ENCODE peak calls at places on chromosomes 6 and 20, in four cellular contexts. R is tibial artery, Q is erythroblast, S is SJSA1. A is an unnamed sample.

GRCh38 chr20:15320941-15321340 is 983.5 kb upstream of the FLRT3 start:
- DNase-seq in R (no peak), Q (no peak), S (no peak), A (no peak)

GRCh38 chr6:51024126-51024525 is 205.5 kb downstream of the TFAP2B start:
- DNase-seq in R (no peak), Q (no peak), S (no peak), A (no peak)

GRCh38 chr6:137850816-137851602 is 16.1 kb upstream of the TNFAIP3 start:
- DNase-seq in Q (peak; percentile 93), S (no peak), R (no peak), A (no peak)

GRCh38 chr20:62433655-62434054 is 6.3 kb upstream of the RBBP8NL start:
- DNase-seq in R (no peak), Q (no peak), S (no peak), A (no peak)

GRCh38 chr6:11911535-11911934 is 100.6 kb upstream of the HIVEP1 start:
- DNase-seq in S (no peak), R (no peak), Q (no peak), A (no peak)

GRCh38 chr6:170231496-170232185 is 59.2 kb downstream of the DLL1 start:
- DNase-seq in R (no peak), Q (no peak), S (no peak), A (no peak)

GRCh38 chr20:38414769-38415450 is 20.2 kb downstream of the SNHG17 start:
- DNase-seq in Q (no peak), R (no peak), S (no peak), A (peak; percentile 41)

GRCh38 chr6:104771258-104771832 is 88.4 kb downstream of the HACE1 start:
- DNase-seq in R (no peak), Q (peak; percentile 16), S (no peak), A (no peak)

GRCh38 chr6:111980168-111980567 is 73.7 kb upstream of the CCN6 start:
- DNase-seq in Q (no peak), R (no peak), S (no peak), A (no peak)

GRCh38 chr6:134293659-134294161 is 24.2 kb downstream of the SGK1 start:
- DNase-seq in R (no peak), S (no peak), Q (peak; percentile 66), A (no peak)

GRCh38 chr6:92715991-92716390 is 703.4 kb downstream of the EPHA7 start:
- DNase-seq in R (no peak), Q (no peak), S (no peak), A (no peak)

GRCh38 chr20:38872036-38872435 is 54.2 kb upstream of the FAM83D start:
- DNase-seq in Q (no peak), R (peak; percentile 23), S (no peak), A (peak; percentile 72)

GRCh38 chr20:15252289-15252688 is 914.9 kb upstream of the FLRT3 start:
- DNase-seq in S (no peak), Q (no peak), R (no peak), A (no peak)

GRCh38 chr6:112933947-112934346 is 586.8 kb downstream of the RFPL4B start:
- DNase-seq in Q (no peak), S (no peak), R (no peak), A (no peak)

GRCh38 chr20:58399926-58400325 is 10.9 kb downstream of the VAPB start:
- DNase-seq in R (no peak), S (no peak), Q (no peak), A (no peak)

GRCh38 chr6:85792278-85792677 is 149.6 kb upstream of the SYNCRIP start:
- DNase-seq in R (no peak), Q (no peak), S (no peak), A (no peak)

GRCh38 chr20:59560588-59561227 is 43.6 kb upstream of the PHACTR3 start:
- DNase-seq in Q (no peak), R (no peak), S (no peak), A (peak; percentile 72)

GRCh38 chr6:74366634-74367033 is 670.6 kb downstream of the CD109 start:
- DNase-seq in R (no peak), Q (no peak), S (no peak), A (no peak)

GRCh38 chr6:74871757-74872156 is 334.1 kb downstream of the COL12A1 start:
- DNase-seq in S (no peak), R (no peak), Q (no peak), A (no peak)

GRCh38 chr20:22584630-22584921 is 204 bp upstream of the FOXA2 start:
- DNase-seq in R (no peak), Q (no peak), S (no peak), A (no peak)

GRCh38 chr20:62429455-62430310 is 2.3 kb upstream of the RBBP8NL start:
- DNase-seq in Q (no peak), S (no peak), R (no peak), A (no peak)

GRCh38 chr6:110875548-110876169 is 1.1 kb downstream of the AMD1 start:
- DNase-seq in S (peak; percentile 55), R (peak; percentile 79), Q (peak; percentile 86), A (peak; percentile 91)

GRCh38 chr20:16904751-16905150 is 156.6 kb downstream of the OTOR start:
- DNase-seq in Q (no peak), R (no peak), S (no peak), A (no peak)

GRCh38 chr6:27669278-27669797 is 196.4 kb upstream of the ZNF184 start:
- DNase-seq in Q (peak; percentile 50), R (no peak), S (no peak), A (no peak)

GRCh38 chr20:32205502-32206382 is 1.8 kb downstream of the PLAGL2 start:
- DNase-seq in R (no peak), Q (peak; percentile 44), S (no peak), A (no peak)

GRCh38 chr6:106525885-106526280 is 103.4 kb downstream of the RTN4IP1 start:
- DNase-seq in R (no peak), Q (no peak), S (no peak), A (no peak)

GRCh38 chr6:85675030-85675819 is 32.5 kb upstream of the SYNCRIP start:
- DNase-seq in S (peak; percentile 47), Q (peak; percentile 23), R (no peak), A (no peak)

GRCh38 chr6:1436334-1437306 is 47.2 kb downstream of the FOXF2 start:
- DNase-seq in S (peak; percentile 68), Q (peak; percentile 30), R (no peak), A (no peak)

GRCh38 chr6:165978482-165978881 is 189.2 kb downstream of the TBXT start:
- DNase-seq in Q (no peak), S (no peak), R (no peak), A (no peak)

GRCh38 chr6:56848105-56848504 is 106.8 kb upstream of the BEND6 start:
- DNase-seq in R (no peak), Q (no peak), S (no peak), A (no peak)

GRCh38 chr6:63643862-63644261 is 8.3 kb downstream of the PHF3 start:
- DNase-seq in R (no peak), Q (no peak), S (no peak), A (no peak)

GRCh38 chr6:20691185-20691584 is 156.9 kb downstream of the CDKAL1 start:
- DNase-seq in Q (no peak), S (no peak), R (no peak), A (no peak)

GRCh38 chr20:25525295-25525694 is 60.0 kb downstream of the NINL start:
- DNase-seq in S (no peak), Q (no peak), R (no peak), A (peak; percentile 35)

GRCh38 chr6:6811151-6812002 is 222.9 kb downstream of the LY86 start:
- DNase-seq in Q (no peak), S (no peak), R (no peak), A (no peak)

A was measured in mesenteric fat pad.